ENCODE peak calls at places on chromosomes 7 and 10, in four cellular contexts. D, G, K and T are unnamed samples. For H3K4me1, the result is how much of the 10 kb centered on the place peaks cover.

GRCh38 chr7:25913574-25914224 is 238.3 kb upstream of the NFE2L3 start:
- DNase-seq in K (no peak), G (no peak), D (no peak), T (no peak)

GRCh38 chr10:120483006-120483405 is 26.0 kb downstream of the PLPP4 start:
- DNase-seq in K (no peak), D (no peak), G (peak), T (no peak)

GRCh38 chr10:5968037-5968680 is 9.2 kb downstream of the IL15RA start:
- DNase-seq in K (no peak), G (peak), D (no peak), T (no peak)

GRCh38 chr7:29564455-29565185 is 985 bp downstream of the PRR15 start:
- DNase-seq in D (peak), G (peak), K (peak), T (peak)

GRCh38 chr7:80106498-80107113 is 28.0 kb upstream of the GNAI1 start:
- DNase-seq in G (no peak), K (no peak), D (no peak), T (no peak)

GRCh38 chr7:155653773-155654172 is 9.3 kb downstream of the RBM33 start:
- DNase-seq in K (no peak), D (peak), G (no peak), T (no peak)

GRCh38 chr7:5792268-5792667 is 10.8 kb upstream of the RNF216 start:
- DNase-seq in D (no peak), K (no peak), G (no peak), T (no peak)

GRCh38 chr7:25180946-25181345 is 47.3 kb downstream of the NPVF start:
- DNase-seq in K (no peak), D (no peak), G (no peak), T (peak)

GRCh38 chr10:22338260-22338894 is 6.9 kb upstream of the SPAG6 start:
- DNase-seq in G (no peak), D (no peak), K (no peak), T (no peak)

GRCh38 chr10:29681700-29682444 is 47.1 kb upstream of the SVIL start:
- DNase-seq in K (no peak), G (no peak), D (no peak), T (no peak)

GRCh38 chr7:143499246-143499645 is 21.6 kb downstream of the TAS2R41 start:
- DNase-seq in G (no peak), K (peak), D (no peak), T (no peak)

GRCh38 chr7:106620681-106621080 is 40.3 kb downstream of the CCDC71L start:
- DNase-seq in G (no peak), K (no peak), D (no peak), T (no peak)

GRCh38 chr10:111076682-111077661 is at the start of gene ADRA2A:
- DNase-seq in K (no peak), D (peak), G (peak), T (peak)

GRCh38 chr10:34813626-34814227 is 1.4 kb downstream of the PARD3 start:
- DNase-seq in D (peak), G (peak), K (peak), T (peak)

GRCh38 chr10:122157451-122157850 is 113.6 kb upstream of the BTBD16 start:
- DNase-seq in G (no peak), D (no peak), K (no peak), T (no peak)

GRCh38 chr10:78251041-78251434 is 217.4 kb downstream of the RPS24 start:
- DNase-seq in K (no peak), G (no peak), D (no peak), T (no peak)

GRCh38 chr10:127973810-127974311 is 67.0 kb downstream of the PTPRE start:
- DNase-seq in K (peak), G (no peak), D (no peak), T (no peak)
- H3K27ac ChIP-seq in K (no peak), G (no peak), D (no peak), T (no peak)

GRCh38 chr10:133230023-133230319 is at the start of gene UTF1:
- DNase-seq in D (no peak), K (no peak), G (no peak), T (no peak)
- H3K4me3 ChIP-seq in D (no peak), K (no peak), G (no peak), T (no peak)

GRCh38 chr10:96263684-96264083 is 7.7 kb downstream of the BLNK start:
- DNase-seq in G (no peak), D (no peak), K (peak), T (no peak)
- H3K4me1 ChIP-seq in G (under half), D (under half), K (under half), T (under half)

GRCh38 chr10:124084693-124085092 is 8.7 kb downstream of the CHST15 start:
- DNase-seq in K (no peak), G (no peak), D (no peak), T (no peak)
- H3K27ac ChIP-seq in K (no peak), G (no peak), D (peak), T (no peak)

DNA sequence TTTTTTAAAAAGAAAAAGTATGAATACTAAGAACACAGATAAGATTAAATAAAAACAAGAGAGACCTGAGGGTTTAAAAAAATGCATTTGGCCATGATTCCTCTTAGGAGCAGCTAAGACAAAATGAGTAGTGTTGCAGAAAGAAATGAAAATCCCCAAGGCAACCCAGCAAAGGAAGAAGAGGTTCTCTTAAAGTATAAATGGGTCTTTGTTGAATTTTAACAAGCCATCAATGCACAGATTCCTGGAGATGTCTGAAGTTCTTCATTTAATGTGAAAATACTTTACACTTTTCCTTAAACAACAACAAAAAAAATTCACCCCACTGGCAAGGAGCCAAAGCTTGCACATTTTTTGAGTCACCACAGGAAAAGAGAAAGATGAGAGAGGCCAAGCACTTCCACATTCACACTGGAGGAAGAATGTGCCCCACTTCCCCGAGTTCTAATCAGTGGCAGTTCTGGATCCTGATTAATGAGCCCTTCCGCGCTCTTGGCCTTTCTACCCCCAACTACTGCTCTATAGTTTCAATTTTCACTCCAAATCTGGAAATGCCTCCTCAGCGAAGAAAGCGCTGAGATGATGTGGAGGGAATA is 286.4 kb upstream of the MEOX2 start:
- DNase-seq in D (no peak), K (peak), G (no peak), T (peak)
- H3K4me3 ChIP-seq in D (no peak), K (no peak), G (no peak), T (no peak)